ENCODE peak calls at places on chromosomes 3 and 15, in four cellular contexts. G is GM12878, Y is H1, K is K562. Z is an unnamed sample.

GRCh38 chr3:9809239-9809614 is 835 bp upstream of the TTLL3 start:
- DNase-seq in G (no peak), K (no peak), Y (no peak), Z (no peak)

GRCh38 chr3:105708980-105709379 is 159.8 kb downstream of the CBLB start:
- DNase-seq in G (no peak), Y (no peak), K (no peak), Z (no peak)

GRCh38 chr3:9749333-9749662 is 454 bp upstream of the OGG1 start:
- DNase-seq in Y (no peak), G (no peak), K (no peak), Z (no peak)

GRCh38 chr15:40330368-40330836 is 6.9 kb downstream of the INAFM2 start:
- DNase-seq in G (no peak), K (peak), Y (no peak), Z (no peak)

GRCh38 chr3:181637056-181637798 is 74.5 kb upstream of the SOX2 start:
- DNase-seq in K (no peak), G (no peak), Y (no peak), Z (no peak)

GRCh38 chr15:64748251-64748650 is 27.1 kb downstream of the RBPMS2 start:
- DNase-seq in K (no peak), Y (no peak), G (no peak), Z (no peak)

GRCh38 chr3:104956620-104957345 is 409.9 kb upstream of the ALCAM start:
- DNase-seq in K (no peak), G (no peak), Y (no peak), Z (no peak)

GRCh38 chr3:8846176-8846575 is 76.8 kb upstream of the OXTR start:
- DNase-seq in K (no peak), Y (no peak), G (no peak), Z (no peak)

DNA sequence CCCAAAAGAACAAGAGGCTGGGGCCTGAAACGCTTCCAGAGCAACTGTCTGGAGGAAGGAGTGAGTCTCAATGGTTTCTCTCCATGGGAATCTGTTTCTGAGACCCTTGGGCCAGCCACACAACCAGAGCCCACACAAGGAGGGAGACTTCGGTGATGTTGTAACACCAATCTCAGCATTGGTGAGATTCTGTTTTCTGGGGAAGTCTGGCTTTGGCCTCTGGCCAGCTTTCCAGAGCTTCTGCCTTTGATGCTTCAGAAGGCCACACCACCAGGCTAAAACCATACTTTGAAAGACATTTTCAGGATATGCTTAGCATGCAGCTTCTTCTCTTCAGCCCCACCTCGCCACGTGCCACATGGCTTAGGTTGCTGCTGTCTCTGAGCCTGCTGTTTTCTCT is 3.6 kb upstream of the EEFSEC start:
- DNase-seq in Y (no peak), K (no peak), G (no peak), Z (no peak)
- TF ChIP-seq JUND in Y (no peak), K (no peak), G (no peak), Z (no peak)

GRCh38 chr3:189025866-189026265 is 145.9 kb upstream of the TPRG1 start:
- DNase-seq in K (no peak), G (no peak), Y (no peak), Z (no peak)
- TF ChIP-seq NRF1 in K (no peak), G (no peak), Y (no peak), Z (no peak)

DNA sequence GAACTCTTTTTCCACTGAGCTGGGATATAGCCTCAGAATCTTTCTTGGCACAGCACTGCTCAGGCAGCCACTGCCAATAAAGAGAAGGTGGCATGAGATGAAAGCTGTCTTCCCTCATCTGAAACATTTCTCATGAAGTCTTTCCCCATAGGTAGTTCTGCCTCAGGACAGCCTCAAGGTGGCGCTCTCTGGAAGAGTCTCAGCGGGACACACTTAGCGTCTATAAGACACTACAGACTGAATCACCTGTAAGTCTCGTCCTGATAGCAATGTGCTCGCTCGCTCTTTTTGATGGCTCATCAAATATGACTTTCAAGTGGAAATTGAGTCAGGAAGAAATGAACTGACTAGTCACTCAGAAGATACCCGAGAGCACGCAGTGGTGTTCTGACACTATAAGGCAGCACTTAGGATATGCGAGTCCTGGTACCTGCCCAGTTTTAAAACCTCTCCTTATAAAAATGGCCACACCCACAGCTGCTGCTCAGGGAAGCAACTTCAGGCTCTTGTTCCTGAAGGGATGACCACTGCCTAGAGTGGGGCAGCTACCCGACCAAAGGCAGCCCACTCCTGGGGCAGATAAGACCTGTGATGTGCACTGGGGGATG is 269.5 kb downstream of the SUCLG2 start:
- DNase-seq in Y (peak), G (no peak), K (peak), Z (peak)
- TF ChIP-seq JUND in Y (no peak), G (no peak), K (no peak), Z (no peak)

GRCh38 chr15:101066501-101067408 is 147.6 kb downstream of the LRRK1 start:
- DNase-seq in Y (no peak), K (peak), G (no peak), Z (no peak)

GRCh38 chr15:101065570-101066221 is 146.5 kb downstream of the LRRK1 start:
- DNase-seq in K (no peak), G (no peak), Y (no peak), Z (no peak)

GRCh38 chr15:101063891-101064794 is 145.0 kb downstream of the LRRK1 start:
- DNase-seq in Y (no peak), G (no peak), K (no peak), Z (peak)

GRCh38 chr15:101063212-101063611 is 144.1 kb downstream of the LRRK1 start:
- DNase-seq in Y (no peak), K (no peak), G (no peak), Z (no peak)

GRCh38 chr15:101064795-101065569 is 145.8 kb downstream of the LRRK1 start:
- DNase-seq in Y (no peak), G (no peak), K (no peak), Z (no peak)
- TF ChIP-seq NRF1 in Y (no peak), G (no peak), K (no peak), Z (no peak)